ENCODE peak calls at places on chromosomes 5 and 9, in five cellular contexts. One of them, this sample, is unnamed.

GRCh38 chr5:62649476-62650113 is 71.0 kb downstream of the LRRC70 start:
- DNase-seq in ELR: no peak
- DNase-seq in KBM-7: no peak
- DNase-seq in NCI-H2029 treated with DMSO at 0.1 percent for 48 hours: no peak
- DNase-seq in skeletal muscle cell: no peak
- DNase-seq in this sample: no peak

GRCh38 chr5:147532157-147532556 is 22.3 kb upstream of the DPYSL3 start:
- DNase-seq in NCI-H2029 treated with DMSO at 0.1 percent for 48 hours: no peak
- DNase-seq in KBM-7: no peak
- DNase-seq in skeletal muscle cell: no peak
- DNase-seq in ELR: no peak
- DNase-seq in this sample: no peak

GRCh38 chr5:53785924-53786323 is 225.5 kb downstream of the NDUFS4 start:
- DNase-seq in ELR: no peak
- DNase-seq in skeletal muscle cell: no peak
- DNase-seq in NCI-H2029 treated with DMSO at 0.1 percent for 48 hours: no peak
- DNase-seq in KBM-7: peak; percentile 54
- DNase-seq in this sample: no peak

GRCh38 chr9:129702563-129702962 is 37.1 kb downstream of the PRRX2 start:
- DNase-seq in ELR: peak; percentile 66
- DNase-seq in KBM-7: no peak
- DNase-seq in NCI-H2029 treated with DMSO at 0.1 percent for 48 hours: no peak
- DNase-seq in skeletal muscle cell: no peak
- DNase-seq in this sample: no peak

GRCh38 chr9:131492070-131492469 is 10.6 kb upstream of the POMT1 start:
- DNase-seq in KBM-7: no peak
- DNase-seq in skeletal muscle cell: no peak
- DNase-seq in ELR: no peak
- DNase-seq in NCI-H2029 treated with DMSO at 0.1 percent for 48 hours: no peak
- DNase-seq in this sample: no peak

GRCh38 chr5:51652980-51653379 is 269.7 kb downstream of the ISL1 start:
- DNase-seq in KBM-7: no peak
- DNase-seq in ELR: peak; percentile 48
- DNase-seq in skeletal muscle cell: no peak
- DNase-seq in NCI-H2029 treated with DMSO at 0.1 percent for 48 hours: no peak
- DNase-seq in this sample: no peak

GRCh38 chr5:160360310-160360709 is 10.1 kb downstream of the C1QTNF2 start:
- DNase-seq in skeletal muscle cell: no peak
- DNase-seq in NCI-H2029 treated with DMSO at 0.1 percent for 48 hours: no peak
- DNase-seq in KBM-7: no peak
- DNase-seq in ELR: no peak
- DNase-seq in this sample: no peak

GRCh38 chr5:93716453-93716852 is 24.9 kb downstream of the POU5F2 start:
- DNase-seq in KBM-7: no peak
- DNase-seq in ELR: no peak
- DNase-seq in skeletal muscle cell: no peak
- DNase-seq in NCI-H2029 treated with DMSO at 0.1 percent for 48 hours: no peak
- DNase-seq in this sample: no peak

GRCh38 chr9:136821333-136822031 is 13.7 kb downstream of the RABL6 start:
- DNase-seq in KBM-7: no peak
- DNase-seq in skeletal muscle cell: no peak
- DNase-seq in ELR: no peak
- DNase-seq in NCI-H2029 treated with DMSO at 0.1 percent for 48 hours: no peak
- DNase-seq in this sample: no peak

GRCh38 chr9:127751269-127752054 is 16.4 kb upstream of the TOR2A start:
- DNase-seq in ELR: peak; percentile 34
- DNase-seq in NCI-H2029 treated with DMSO at 0.1 percent for 48 hours: no peak
- DNase-seq in KBM-7: no peak
- DNase-seq in skeletal muscle cell: no peak
- DNase-seq in this sample: no peak

GRCh38 chr5:137439645-137440044 is 59.5 kb downstream of the SPOCK1 start:
- DNase-seq in NCI-H2029 treated with DMSO at 0.1 percent for 48 hours: no peak
- DNase-seq in ELR: no peak
- DNase-seq in KBM-7: no peak
- DNase-seq in skeletal muscle cell: no peak
- DNase-seq in this sample: no peak

This sample was measured in DMS153.